ENCODE peak calls at places on chromosome 7, in five cellular contexts. K is mesendoderm, X is IMR-90, C is H1, Y is mesenchymal stem cell. Z is an unnamed sample.

GRCh38 chr7:142556745-142557144 is 192.5 kb upstream of the PRSS1 start:
- DNase-seq in Y (peak), X (peak), C (no peak), K (peak), Z (no peak)

GRCh38 chr7:98394377-98394836 is 6.5 kb downstream of the BAIAP2L1 start:
- DNase-seq in Y (peak), K (no peak), X (peak), C (no peak), Z (no peak)

GRCh38 chr7:23346316-23346715 is 47.2 kb downstream of the MALSU1 start:
- DNase-seq in C (no peak), K (no peak), Y (peak), X (no peak), Z (no peak)

GRCh38 chr7:32785365-32785764 is 106.2 kb downstream of the KBTBD2 start:
- DNase-seq in X (no peak), K (no peak), C (peak), Y (no peak), Z (no peak)

GRCh38 chr7:4151926-4152549 is 530.1 kb upstream of the FOXK1 start:
- DNase-seq in C (no peak), K (no peak), Y (no peak), X (no peak), Z (no peak)

GRCh38 chr7:55572378-55573233 is at the start of gene VOPP1:
- DNase-seq in Y (peak), K (peak), X (peak), C (peak), Z (peak)

GRCh38 chr7:42087616-42088015 is 149.4 kb downstream of the GLI3 start:
- DNase-seq in K (no peak), Y (no peak), C (no peak), X (no peak), Z (no peak)

GRCh38 chr7:34128762-34129161 is 223.4 kb downstream of the BMPER start:
- DNase-seq in X (peak), K (no peak), Y (peak), C (no peak), Z (no peak)

GRCh38 chr7:87565877-87566276 is 34.8 kb downstream of the ABCB1 start:
- DNase-seq in K (no peak), Y (no peak), X (no peak), C (no peak), Z (no peak)

GRCh38 chr7:66913118-66914049 is 7.6 kb upstream of the TMEM248 start:
- DNase-seq in Y (no peak), C (no peak), X (no peak), K (peak), Z (no peak)
- H3K4me3 ChIP-seq in Y (no peak), C (no peak), X (no peak), K (no peak), Z (no peak)

GRCh38 chr7:2732388-2732787 is 44.4 kb downstream of the AMZ1 start:
- DNase-seq in Y (no peak), K (no peak), C (peak), X (no peak), Z (no peak)

GRCh38 chr7:2730846-2731770 is 43.1 kb downstream of the AMZ1 start:
- DNase-seq in X (no peak), Y (no peak), K (no peak), C (no peak), Z (no peak)

GRCh38 chr7:2729043-2729892 is 41.3 kb downstream of the AMZ1 start:
- DNase-seq in X (peak), K (no peak), Y (no peak), C (no peak), Z (no peak)

GRCh38 chr7:2728309-2729042 is 40.5 kb downstream of the AMZ1 start:
- DNase-seq in Y (no peak), X (peak), K (no peak), C (no peak), Z (no peak)

GRCh38 chr7:2729893-2730716 is 42.1 kb downstream of the AMZ1 start:
- DNase-seq in C (no peak), K (no peak), Y (no peak), X (peak), Z (no peak)
- H3K18ac ChIP-seq in C (no peak), K (no peak), Y (no peak), X (peak), Z (no peak)

GRCh38 chr7:45413419-45413818 is 160.7 kb upstream of the ADCY1 start:
- DNase-seq in Y (no peak), C (no peak), K (no peak), X (no peak), Z (no peak)
- H3K4me3 ChIP-seq in Y (no peak), C (no peak), K (no peak), X (no peak), Z (no peak)

DNA sequence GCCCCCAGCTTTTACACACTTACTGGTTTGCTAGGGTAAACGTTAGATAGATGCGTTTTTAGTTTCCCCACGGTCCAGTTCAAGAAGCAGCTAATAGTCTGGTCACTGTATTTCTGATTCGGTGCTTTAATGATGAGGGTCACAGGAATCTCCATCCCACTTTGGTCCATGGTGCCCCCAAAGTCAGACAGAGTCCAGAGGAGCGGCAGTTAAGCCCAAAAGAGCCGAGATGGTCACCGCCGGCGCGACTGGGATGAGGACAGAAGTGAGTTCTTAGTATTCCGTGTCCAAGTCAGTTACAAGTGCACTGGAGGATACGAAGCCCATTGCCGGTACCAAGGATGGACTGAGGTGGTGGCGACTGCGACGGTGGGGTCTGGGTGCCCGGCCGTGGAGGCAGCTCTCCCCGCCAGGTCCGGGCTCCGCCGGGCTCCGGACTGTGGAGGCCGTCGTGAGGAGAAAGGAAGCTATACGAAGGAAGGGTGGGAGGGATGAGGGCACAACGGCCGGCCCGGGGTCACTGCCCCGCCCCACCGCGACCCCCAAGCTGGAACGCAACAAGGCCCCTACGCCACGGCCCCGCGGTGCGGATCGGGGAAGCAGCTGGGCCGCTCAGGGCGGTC is 663 bp downstream of the HERPUD2 start:
- DNase-seq in Y (peak), X (peak), K (no peak), C (no peak), Z (no peak)
- H3K18ac ChIP-seq in Y (peak), X (peak), K (peak), C (peak), Z (peak)

DNA sequence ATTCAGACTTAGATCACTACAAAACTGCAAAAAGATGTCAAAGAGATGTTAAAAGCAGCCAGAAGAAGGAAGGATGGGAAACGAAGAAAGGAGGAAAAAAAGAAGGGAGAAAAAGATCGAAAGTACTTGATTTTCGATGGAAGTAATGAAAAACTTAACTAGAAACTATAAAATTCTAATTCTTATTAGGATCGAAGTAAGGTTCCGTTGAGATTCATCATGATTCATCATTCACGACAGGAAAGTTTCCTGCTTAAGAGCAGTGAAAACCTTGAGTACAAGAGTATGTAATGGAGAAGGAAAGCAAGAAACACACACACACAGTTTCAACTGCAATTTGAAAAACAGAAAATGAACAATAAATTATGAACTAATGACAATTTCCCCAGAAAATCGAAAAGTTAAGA is 1.2 kb upstream of the ING3 start:
- DNase-seq in X (no peak), K (no peak), C (no peak), Y (no peak), Z (no peak)
- H3K4me3 ChIP-seq in X (no peak), K (no peak), C (peak), Y (no peak), Z (peak)

DNA sequence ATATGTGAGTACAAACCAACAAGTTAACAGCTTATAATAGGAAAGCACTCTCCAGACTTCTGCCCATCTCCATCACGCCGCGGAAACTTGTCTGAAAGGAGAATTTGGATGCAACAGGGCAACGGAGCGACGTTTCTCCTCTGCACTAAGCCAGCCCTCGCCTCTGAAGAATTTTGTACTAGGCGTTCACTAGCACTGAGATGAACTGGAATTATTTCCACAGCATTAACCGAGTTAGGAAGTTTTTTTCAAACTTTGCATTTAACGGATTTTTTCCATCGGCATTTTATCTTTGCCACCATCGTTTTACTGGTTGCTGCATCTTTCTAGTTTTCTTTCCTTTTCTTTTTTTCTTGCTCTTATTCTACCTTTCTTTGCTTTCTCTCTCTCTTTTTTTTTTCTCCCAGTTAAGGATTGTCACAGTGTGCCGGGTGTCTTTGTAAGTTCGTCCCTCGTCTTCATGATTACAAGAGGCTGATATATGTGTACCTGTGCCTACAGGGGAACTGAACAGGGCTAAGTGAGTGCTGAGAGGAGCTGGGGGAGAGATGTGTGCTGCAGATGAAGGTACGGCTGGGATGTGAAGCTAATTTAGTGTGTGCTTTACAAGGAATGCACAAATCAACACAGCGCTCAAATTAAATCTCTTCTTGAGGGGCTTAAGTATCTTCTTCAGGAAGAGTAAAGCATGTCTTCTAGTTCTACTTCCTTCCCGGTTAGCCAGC is 295.8 kb upstream of the NFE2L3 start:
- DNase-seq in Y (peak), X (peak), K (no peak), C (no peak), Z (no peak)
- H3K18ac ChIP-seq in Y (peak), X (peak), K (peak), C (no peak), Z (peak)

GRCh38 chr7:27098493-27099223 is 2.9 kb upstream of the HOXA1 start:
- DNase-seq in C (no peak), Y (peak), X (peak), K (peak), Z (peak)
- H3K4me3 ChIP-seq in C (no peak), Y (peak), X (peak), K (no peak), Z (no peak)

GRCh38 chr7:28036748-28037147 is 143.8 kb downstream of the JAZF1 start:
- DNase-seq in X (no peak), C (no peak), Y (no peak), K (no peak), Z (no peak)
- H3K18ac ChIP-seq in X (peak), C (no peak), Y (peak), K (no peak), Z (no peak)

GRCh38 chr7:135199439-135199838 is 11.9 kb downstream of the WDR91 start:
- DNase-seq in Y (no peak), X (no peak), C (no peak), K (no peak), Z (no peak)
- H3K4me3 ChIP-seq in Y (no peak), X (no peak), C (no peak), K (no peak), Z (no peak)